ENCODE peak calls at places on chromosomes 6 and 20, in five cellular contexts. One of them, this sample, is unnamed.

GRCh38 chr6:54053893-54054391 is 57.3 kb upstream of the MLIP start:
- DNase-seq in fibroblast of the aortic adventitia: peak
- DNase-seq in ascending aorta: peak
- DNase-seq in Panc1: peak
- DNase-seq in OCI-LY7: no peak
- DNase-seq in this sample: no peak

GRCh38 chr6:168828035-168828434 is 387.1 kb downstream of the SMOC2 start:
- DNase-seq in fibroblast of the aortic adventitia: no peak
- DNase-seq in ascending aorta: no peak
- DNase-seq in Panc1: no peak
- DNase-seq in OCI-LY7: no peak
- DNase-seq in this sample: no peak

GRCh38 chr6:75266716-75267291 is 17.8 kb downstream of the TMEM30A start:
- DNase-seq in fibroblast of the aortic adventitia: peak
- DNase-seq in ascending aorta: no peak
- DNase-seq in Panc1: no peak
- DNase-seq in OCI-LY7: peak
- DNase-seq in this sample: no peak

GRCh38 chr6:16670617-16671051 is 90.6 kb downstream of the ATXN1 start:
- DNase-seq in fibroblast of the aortic adventitia: no peak
- DNase-seq in ascending aorta: no peak
- DNase-seq in Panc1: no peak
- DNase-seq in OCI-LY7: no peak
- DNase-seq in this sample: no peak

GRCh38 chr20:61954276-61955021 is 111.2 kb downstream of the TAF4 start:
- DNase-seq in fibroblast of the aortic adventitia: no peak
- DNase-seq in ascending aorta: no peak
- DNase-seq in Panc1: no peak
- DNase-seq in OCI-LY7: no peak
- DNase-seq in this sample: no peak

GRCh38 chr20:25608774-25609173 is 15.0 kb downstream of the NANP start:
- DNase-seq in fibroblast of the aortic adventitia: no peak
- DNase-seq in ascending aorta: no peak
- DNase-seq in Panc1: no peak
- DNase-seq in OCI-LY7: no peak
- DNase-seq in this sample: no peak

GRCh38 chr20:50450961-50451752 is 59.0 kb upstream of the PTPN1 start:
- DNase-seq in fibroblast of the aortic adventitia: peak
- DNase-seq in ascending aorta: no peak
- DNase-seq in Panc1: no peak
- DNase-seq in OCI-LY7: peak
- DNase-seq in this sample: no peak

GRCh38 chr6:139944131-139944530 is 569.7 kb upstream of the CITED2 start:
- DNase-seq in fibroblast of the aortic adventitia: no peak
- DNase-seq in ascending aorta: no peak
- DNase-seq in Panc1: no peak
- DNase-seq in OCI-LY7: no peak
- DNase-seq in this sample: no peak

GRCh38 chr20:19078448-19079373 is 133.7 kb upstream of the SLC24A3 start:
- DNase-seq in fibroblast of the aortic adventitia: no peak
- DNase-seq in ascending aorta: no peak
- DNase-seq in Panc1: no peak
- DNase-seq in OCI-LY7: no peak
- DNase-seq in this sample: peak

GRCh38 chr6:70241991-70242420 is 60.9 kb downstream of the COL9A1 start:
- DNase-seq in fibroblast of the aortic adventitia: no peak
- DNase-seq in ascending aorta: no peak
- DNase-seq in Panc1: no peak
- DNase-seq in OCI-LY7: no peak
- DNase-seq in this sample: no peak

GRCh38 chr6:44131880-44132279 is 4.5 kb downstream of the TMEM63B start:
- DNase-seq in fibroblast of the aortic adventitia: no peak
- DNase-seq in ascending aorta: no peak
- DNase-seq in Panc1: no peak
- DNase-seq in OCI-LY7: no peak
- DNase-seq in this sample: no peak

GRCh38 chr6:21504790-21505189 is 88.8 kb upstream of the SOX4 start:
- DNase-seq in fibroblast of the aortic adventitia: no peak
- DNase-seq in ascending aorta: no peak
- DNase-seq in Panc1: no peak
- DNase-seq in OCI-LY7: no peak
- DNase-seq in this sample: no peak

GRCh38 chr6:101614774-101615173 is 221.3 kb downstream of the GRIK2 start:
- DNase-seq in fibroblast of the aortic adventitia: peak
- DNase-seq in ascending aorta: no peak
- DNase-seq in Panc1: peak
- DNase-seq in OCI-LY7: no peak
- DNase-seq in this sample: no peak

GRCh38 chr6:49919261-49919660 is 44.7 kb downstream of the DEFB114 start:
- DNase-seq in fibroblast of the aortic adventitia: no peak
- DNase-seq in ascending aorta: no peak
- DNase-seq in Panc1: no peak
- DNase-seq in OCI-LY7: no peak
- DNase-seq in this sample: no peak
- H3K4me3 ChIP-seq in fibroblast of the aortic adventitia: no peak
- H3K4me3 ChIP-seq in ascending aorta: no peak
- H3K4me3 ChIP-seq in Panc1: no peak
- H3K4me3 ChIP-seq in OCI-LY7: no peak
- H3K4me3 ChIP-seq in this sample: no peak

GRCh38 chr6:149990672-149991402 is 27.1 kb downstream of the ULBP1 start:
- DNase-seq in fibroblast of the aortic adventitia: no peak
- DNase-seq in ascending aorta: no peak
- DNase-seq in Panc1: no peak
- DNase-seq in OCI-LY7: peak
- DNase-seq in this sample: no peak

GRCh38 chr6:149988550-149989336 is 25.0 kb downstream of the ULBP1 start:
- DNase-seq in fibroblast of the aortic adventitia: no peak
- DNase-seq in ascending aorta: no peak
- DNase-seq in Panc1: no peak
- DNase-seq in OCI-LY7: no peak
- DNase-seq in this sample: peak

GRCh38 chr6:149995235-149995750 is 30.0 kb downstream of the RAET1L start:
- DNase-seq in fibroblast of the aortic adventitia: no peak
- DNase-seq in ascending aorta: no peak
- DNase-seq in Panc1: no peak
- DNase-seq in OCI-LY7: no peak
- DNase-seq in this sample: no peak

GRCh38 chr6:149990109-149990671 is 26.4 kb downstream of the ULBP1 start:
- DNase-seq in fibroblast of the aortic adventitia: no peak
- DNase-seq in ascending aorta: no peak
- DNase-seq in Panc1: no peak
- DNase-seq in OCI-LY7: no peak
- DNase-seq in this sample: no peak

DNA sequence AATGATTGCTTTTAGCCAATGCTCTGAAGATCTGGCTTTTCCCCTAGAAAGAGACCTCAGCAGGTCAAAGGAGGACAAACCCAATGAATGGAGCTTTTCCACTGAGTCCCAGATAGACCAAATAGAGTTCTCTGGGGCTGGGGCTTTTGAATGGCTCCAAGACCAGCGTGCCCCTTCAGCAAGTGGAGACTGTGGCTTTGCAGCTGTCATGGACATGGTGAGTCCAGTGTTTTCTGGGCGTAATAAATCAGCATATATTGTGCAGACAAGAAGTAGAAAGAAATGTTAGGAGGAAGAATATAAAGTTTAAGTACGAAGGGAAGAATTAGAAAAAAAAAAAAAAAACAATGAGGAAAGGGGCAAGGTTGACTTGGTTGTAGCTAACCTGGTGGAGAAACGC is 28.1 kb downstream of the ULBP1 start:
- DNase-seq in fibroblast of the aortic adventitia: no peak
- DNase-seq in ascending aorta: no peak
- DNase-seq in Panc1: no peak
- DNase-seq in OCI-LY7: no peak
- DNase-seq in this sample: no peak
- H3K4me3 ChIP-seq in fibroblast of the aortic adventitia: no peak
- H3K4me3 ChIP-seq in ascending aorta: no peak
- H3K4me3 ChIP-seq in Panc1: no peak
- H3K4me3 ChIP-seq in OCI-LY7: no peak
- H3K4me3 ChIP-seq in this sample: no peak

DNA sequence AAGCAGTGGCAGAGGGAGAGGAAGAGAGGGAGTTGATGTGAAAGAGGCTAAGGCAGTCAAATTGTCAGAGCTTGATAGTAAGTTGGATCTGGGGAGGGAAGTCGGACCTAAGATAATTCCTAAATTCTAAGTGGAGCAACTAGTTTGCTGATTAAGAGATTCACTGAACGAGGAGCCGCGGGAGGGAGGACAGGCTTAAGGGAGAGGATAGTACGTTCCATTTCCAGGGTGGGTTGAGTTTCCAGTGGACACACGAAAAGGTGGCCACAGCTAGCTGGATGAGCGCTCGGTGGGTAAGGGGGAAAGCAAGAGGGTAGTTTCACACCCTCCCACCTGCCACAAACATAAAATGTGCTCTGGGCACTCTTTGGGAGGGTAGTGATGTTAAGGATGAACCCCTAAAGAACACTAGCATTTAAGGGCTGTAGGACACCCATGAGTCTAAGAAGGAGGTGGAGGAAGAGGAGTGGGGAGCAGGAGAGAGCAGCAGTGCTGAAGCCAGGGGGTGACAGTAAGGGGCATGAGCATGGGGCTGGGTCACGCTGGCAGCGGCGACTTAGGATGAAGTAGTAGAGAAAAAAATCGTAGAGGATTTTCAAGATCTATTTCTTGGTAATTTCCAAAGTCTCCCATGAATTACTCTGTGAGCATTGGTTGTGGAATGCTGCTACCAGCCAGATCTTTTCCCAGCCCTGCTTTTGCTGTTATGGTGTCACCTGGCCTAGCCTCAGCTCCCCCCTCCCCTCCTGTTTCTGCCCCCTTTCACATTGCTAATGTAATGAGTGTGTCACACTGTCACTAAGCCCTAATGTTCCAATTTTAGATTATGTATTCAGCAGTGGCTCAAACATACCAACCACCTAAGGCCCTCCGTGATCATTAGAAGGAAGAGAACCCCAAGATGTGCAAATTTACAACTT is 21.4 kb downstream of the ACTR5 start:
- DNase-seq in fibroblast of the aortic adventitia: no peak
- DNase-seq in ascending aorta: no peak
- DNase-seq in Panc1: no peak
- DNase-seq in OCI-LY7: no peak
- DNase-seq in this sample: no peak
- H3K4me3 ChIP-seq in fibroblast of the aortic adventitia: no peak
- H3K4me3 ChIP-seq in ascending aorta: no peak
- H3K4me3 ChIP-seq in Panc1: no peak
- H3K4me3 ChIP-seq in OCI-LY7: no peak
- H3K4me3 ChIP-seq in this sample: no peak

GRCh38 chr20:63706027-63706695 is 1.6 kb downstream of the ARFRP1 start:
- DNase-seq in fibroblast of the aortic adventitia: no peak
- DNase-seq in ascending aorta: peak
- DNase-seq in Panc1: no peak
- DNase-seq in OCI-LY7: no peak
- DNase-seq in this sample: no peak
- H3K4me3 ChIP-seq in fibroblast of the aortic adventitia: peak
- H3K4me3 ChIP-seq in ascending aorta: no peak
- H3K4me3 ChIP-seq in Panc1: peak
- H3K4me3 ChIP-seq in OCI-LY7: peak
- H3K4me3 ChIP-seq in this sample: no peak

GRCh38 chr6:136696783-136697364 is 95.4 kb downstream of the MAP3K5 start:
- DNase-seq in fibroblast of the aortic adventitia: no peak
- DNase-seq in ascending aorta: no peak
- DNase-seq in Panc1: no peak
- DNase-seq in OCI-LY7: no peak
- DNase-seq in this sample: no peak
- H3K4me3 ChIP-seq in fibroblast of the aortic adventitia: no peak
- H3K4me3 ChIP-seq in ascending aorta: no peak
- H3K4me3 ChIP-seq in Panc1: no peak
- H3K4me3 ChIP-seq in OCI-LY7: no peak
- H3K4me3 ChIP-seq in this sample: no peak

GRCh38 chr6:40733770-40734396 is 146.7 kb upstream of the LRFN2 start:
- DNase-seq in fibroblast of the aortic adventitia: no peak
- DNase-seq in ascending aorta: no peak
- DNase-seq in Panc1: no peak
- DNase-seq in OCI-LY7: no peak
- DNase-seq in this sample: no peak
- H3K4me3 ChIP-seq in fibroblast of the aortic adventitia: no peak
- H3K4me3 ChIP-seq in ascending aorta: no peak
- H3K4me3 ChIP-seq in Panc1: no peak
- H3K4me3 ChIP-seq in OCI-LY7: no peak
- H3K4me3 ChIP-seq in this sample: no peak

DNA sequence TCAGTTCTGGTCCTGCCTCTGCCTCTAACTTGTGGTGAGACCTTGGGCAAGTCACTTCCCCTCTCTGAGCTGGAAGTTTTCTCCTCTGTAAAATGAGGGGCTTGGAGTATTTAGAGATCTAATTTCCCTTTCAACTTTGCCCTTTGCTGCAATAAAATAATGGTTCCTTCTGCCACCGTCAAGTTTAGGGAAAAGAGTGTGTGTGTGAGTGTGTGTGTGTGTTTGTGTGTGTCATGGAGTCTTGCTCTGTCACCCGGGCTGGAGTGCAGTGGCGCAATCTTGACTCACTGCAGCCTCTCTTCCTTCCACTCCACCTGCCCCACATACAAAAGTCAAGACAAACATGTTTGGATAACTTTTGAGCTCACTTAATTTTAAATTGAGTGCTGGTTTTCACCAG is 39.2 kb upstream of the PIM1 start:
- DNase-seq in fibroblast of the aortic adventitia: no peak
- DNase-seq in ascending aorta: peak
- DNase-seq in Panc1: no peak
- DNase-seq in OCI-LY7: no peak
- DNase-seq in this sample: no peak
- H3K4me3 ChIP-seq in fibroblast of the aortic adventitia: no peak
- H3K4me3 ChIP-seq in ascending aorta: no peak
- H3K4me3 ChIP-seq in Panc1: no peak
- H3K4me3 ChIP-seq in OCI-LY7: no peak
- H3K4me3 ChIP-seq in this sample: no peak